ENCODE peak calls at places on chromosomes 4 and X, in four cellular contexts. L is natural killer cell, Z is D721Med, M is glutamatergic neuron. C is an unnamed sample.

GRCh38 chrX:110001702-110002299 is 1.1 kb upstream of the TMEM164 start:
- DNase-seq in L (no peak), Z (no peak), M (no peak), C (no peak)

GRCh38 chrX:7127058-7127457 is 20.5 kb upstream of the STS start:
- DNase-seq in L (no peak), Z (no peak), M (no peak), C (no peak)

GRCh38 chrX:56728752-56729151 is 291 bp upstream of the NBDY start:
- DNase-seq in L (no peak), Z (no peak), M (peak; percentile 14), C (no peak)

GRCh38 chr4:151822331-151822730 is 61.5 kb upstream of the GATB start:
- DNase-seq in L (no peak), Z (no peak), M (no peak), C (no peak)

GRCh38 chr4:38510201-38510600 is 153.8 kb upstream of the KLF3 start:
- DNase-seq in L (no peak), Z (no peak), M (no peak), C (no peak)

GRCh38 chr4:64967286-64967685 is 558.0 kb upstream of the TECRL start:
- DNase-seq in L (no peak), Z (no peak), M (no peak), C (no peak)

GRCh38 chr4:8215001-8215427 is 15.9 kb downstream of the SH3TC1 start:
- DNase-seq in L (no peak), Z (no peak), M (no peak), C (no peak)

GRCh38 chr4:176548571-176548970 is 228.8 kb downstream of the SPCS3 start:
- DNase-seq in L (no peak), Z (no peak), M (no peak), C (no peak)

GRCh38 chrX:25968920-25969319 is 169.2 kb upstream of the MAGEB18 start:
- DNase-seq in L (no peak), Z (no peak), M (peak; percentile 54), C (no peak)

GRCh38 chrX:153817291-153817690 is 13.1 kb downstream of the PDZD4 start:
- DNase-seq in L (no peak), Z (no peak), M (no peak), C (no peak)

GRCh38 chr4:8547912-8548730 is 32.1 kb upstream of the GPR78 start:
- DNase-seq in L (no peak), Z (no peak), M (no peak), C (no peak)

GRCh38 chrX:49176421-49177326 is 5.0 kb downstream of the PLP2 start:
- DNase-seq in L (no peak), Z (no peak), M (no peak), C (no peak)

GRCh38 chr4:91064157-91064853 is 937.1 kb downstream of the CCSER1 start:
- DNase-seq in L (no peak), Z (no peak), M (no peak), C (no peak)

GRCh38 chr4:184437988-184438774 is 36.2 kb downstream of the IRF2 start:
- DNase-seq in L (no peak), Z (no peak), M (no peak), C (no peak)

GRCh38 chrX:72307646-72308051 is 1.9 kb upstream of the CITED1 start:
- DNase-seq in L (no peak), Z (no peak), M (no peak), C (no peak)

GRCh38 chr4:152943673-152944072 is 7.5 kb downstream of the FHDC1 start:
- DNase-seq in L (no peak), Z (no peak), M (no peak), C (no peak)

GRCh38 chr4:171846232-171846631 is 33.0 kb downstream of the GALNTL6 start:
- DNase-seq in L (no peak), Z (no peak), M (peak; percentile 81), C (no peak)

GRCh38 chr4:41655177-41655576 is 93.3 kb downstream of the PHOX2B start:
- DNase-seq in L (no peak), Z (no peak), M (no peak), C (no peak)

GRCh38 chr4:121243476-121243875 is 79.4 kb upstream of the TNIP3 start:
- DNase-seq in L (no peak), Z (no peak), M (no peak), C (no peak)

GRCh38 chrX:42869011-42869410 is 91.0 kb upstream of the PPP1R2C start:
- DNase-seq in L (no peak), Z (no peak), M (no peak), C (no peak)

GRCh38 chrX:22575161-22575845 is 302.6 kb downstream of the CBLL2 start:
- DNase-seq in L (no peak), Z (no peak), M (no peak), C (no peak)

GRCh38 chrX:7077910-7078245 is 69.6 kb upstream of the STS start:
- DNase-seq in L (no peak), Z (no peak), M (no peak), C (peak; percentile 28)

GRCh38 chr4:109994415-109994827 is 81.7 kb downstream of the EGF start:
- DNase-seq in L (no peak), Z (no peak), M (no peak), C (no peak)

GRCh38 chr4:124708517-124709300 is 3.8 kb downstream of the ANKRD50 start:
- DNase-seq in L (no peak), Z (no peak), M (no peak), C (no peak)

GRCh38 chrX:20218809-20219505 is 47.8 kb downstream of the RPS6KA3 start:
- DNase-seq in L (no peak), Z (no peak), M (no peak), C (no peak)

GRCh38 chr4:152935138-152935537 is 985 bp upstream of the FHDC1 start:
- DNase-seq in L (no peak), Z (no peak), M (no peak), C (no peak)

GRCh38 chr4:47942420-47942819 is 28.0 kb upstream of the NFXL1 start:
- DNase-seq in L (no peak), Z (no peak), M (no peak), C (no peak)

GRCh38 chr4:47945930-47946726 is 31.7 kb upstream of the NFXL1 start:
- DNase-seq in L (no peak), Z (no peak), M (no peak), C (no peak)
- TF ChIP-seq CTCF in L (no peak), Z (no peak), M (peak; percentile 26), C (no peak)

GRCh38 chr4:79917246-79917645 is 155.8 kb downstream of the ANTXR2 start:
- DNase-seq in L (no peak), Z (no peak), M (peak; percentile 45), C (no peak)
- TF ChIP-seq CTCF in L (peak; percentile 32), Z (peak; percentile 37), M (peak; percentile 66), C (peak; percentile 35)

GRCh38 chr4:141134051-141134450 is 782 bp upstream of the RNF150 start:
- DNase-seq in L (no peak), Z (no peak), M (no peak), C (no peak)

GRCh38 chr4:141131738-141132688 is 1.3 kb downstream of the RNF150 start:
- DNase-seq in L (no peak), Z (no peak), M (peak; percentile 64), C (no peak)

GRCh38 chr4:141134586-141134985 is 1.3 kb upstream of the RNF150 start:
- DNase-seq in L (no peak), Z (no peak), M (no peak), C (no peak)

GRCh38 chr4:141132689-141133145 is 552 bp downstream of the RNF150 start:
- DNase-seq in L (no peak), Z (no peak), M (peak; percentile 63), C (no peak)

DNA sequence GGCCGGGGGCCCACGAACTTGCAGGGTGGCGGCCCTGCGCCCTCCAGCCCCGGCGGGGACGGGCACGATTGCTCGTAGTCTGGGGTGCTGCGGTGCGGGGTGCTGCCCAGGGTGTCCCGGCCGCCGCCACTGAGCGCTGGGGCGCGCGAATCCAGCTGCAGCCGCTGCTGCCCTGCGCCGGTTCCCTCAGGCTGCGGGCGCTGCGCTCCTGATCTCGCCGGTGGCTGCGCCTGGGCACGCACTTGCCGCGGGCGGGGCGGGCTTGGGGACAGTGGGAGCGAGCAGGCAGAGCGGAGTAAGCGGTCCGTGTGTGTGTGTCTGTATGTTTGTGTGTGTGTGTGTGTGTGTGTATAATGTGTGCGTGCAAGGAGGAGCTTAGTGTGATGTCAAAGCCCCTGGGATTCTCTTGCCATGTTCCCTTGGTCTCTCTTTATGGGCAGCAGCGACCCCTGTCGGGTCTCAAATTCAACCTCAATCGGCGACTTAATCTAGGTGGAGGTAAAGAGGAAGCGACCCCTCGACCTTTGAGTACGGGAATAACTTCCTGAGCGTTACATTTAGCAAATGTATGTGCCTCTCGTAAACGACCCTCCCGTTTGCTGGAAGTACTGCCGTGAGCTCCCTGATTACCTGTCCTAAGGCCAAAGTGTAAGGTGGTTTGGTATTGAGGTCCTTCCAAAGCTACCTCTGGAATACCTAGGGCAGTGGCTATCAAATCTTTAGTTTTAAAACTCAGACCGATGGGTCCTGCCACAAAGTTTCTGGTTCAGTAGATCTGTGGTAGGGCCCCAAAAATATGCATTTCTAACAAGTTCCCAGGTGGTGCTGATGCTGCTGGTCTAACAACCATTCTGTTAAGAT is at the start of gene RNF150:
- DNase-seq in L (no peak), Z (peak; percentile 36), M (peak; percentile 84), C (peak; percentile 70)
- TF ChIP-seq CTCF in L (no peak), Z (peak; percentile 88), M (peak; percentile 65), C (peak; percentile 36)

GRCh38 chrX:119990995-119991787 is 47.6 kb upstream of the NKAP start:
- DNase-seq in L (no peak), Z (no peak), M (peak; percentile 23), C (no peak)
- TF ChIP-seq CTCF in L (no peak), Z (no peak), M (no peak), C (no peak)

GRCh38 chr4:16761031-16761430 is 137.4 kb downstream of the LDB2 start:
- DNase-seq in L (no peak), Z (no peak), M (no peak), C (no peak)

GRCh38 chr4:16765549-16765948 is 132.9 kb downstream of the LDB2 start:
- DNase-seq in L (no peak), Z (no peak), M (no peak), C (no peak)

GRCh38 chr4:16767861-16768260 is 130.6 kb downstream of the LDB2 start:
- DNase-seq in L (no peak), Z (no peak), M (no peak), C (no peak)

GRCh38 chr4:16767251-16767650 is 131.2 kb downstream of the LDB2 start:
- DNase-seq in L (no peak), Z (no peak), M (no peak), C (no peak)

GRCh38 chr4:16764622-16765021 is 133.8 kb downstream of the LDB2 start:
- DNase-seq in L (no peak), Z (no peak), M (peak; percentile 27), C (no peak)
- TF ChIP-seq CTCF in L (no peak), Z (peak; percentile 49), M (peak; percentile 38), C (no peak)

GRCh38 chrX:5915783-5916182 is 312.9 kb downstream of the NLGN4X start:
- DNase-seq in L (no peak), Z (no peak), M (no peak), C (no peak)
- TF ChIP-seq CTCF in L (no peak), Z (no peak), M (peak; percentile 16), C (no peak)

GRCh38 chr4:76939184-76939583 is 10.4 kb upstream of the SEPTIN11 start:
- DNase-seq in L (no peak), Z (no peak), M (no peak), C (no peak)
- TF ChIP-seq CTCF in L (no peak), Z (no peak), M (no peak), C (no peak)

GRCh38 chrX:46791927-46792825 is 33.3 kb upstream of the SLC9A7 start:
- DNase-seq in L (no peak), Z (no peak), M (no peak), C (no peak)

GRCh38 chrX:46793386-46794143 is 34.6 kb upstream of the SLC9A7 start:
- DNase-seq in L (no peak), Z (no peak), M (no peak), C (no peak)

GRCh38 chrX:46792826-46793195 is 33.9 kb upstream of the SLC9A7 start:
- DNase-seq in L (no peak), Z (no peak), M (no peak), C (no peak)

GRCh38 chrX:46796574-46797191 is 37.8 kb upstream of the SLC9A7 start:
- DNase-seq in L (peak; percentile 45), Z (no peak), M (peak; percentile 77), C (peak; percentile 85)
- TF ChIP-seq CTCF in L (peak; percentile 65), Z (peak; percentile 63), M (peak; percentile 70), C (peak; percentile 76)